ENCODE peak calls at places on chromosomes 6 and 20, in seven cellular contexts. P is mesendoderm, T is NCI-H2171 treated with DMSO at 0.1 percent for 48 hours, R is dorsolateral prefrontal cortex, U is OCI-LY7, K is T follicular helper cell, M is astrocyte of the spinal cord. H is an unnamed sample.

GRCh38 chr6:119669228-119669627 is 319.7 kb upstream of the MAN1A1 start:
- DNase-seq in P (no peak), T (no peak), R (no peak), U (no peak), K (no peak), M (no peak), H (no peak)

GRCh38 chr20:47502271-47502730 is 614 bp downstream of the NCOA3 start:
- DNase-seq in P (peak), T (peak), R (no peak), U (no peak), K (peak), M (peak), H (peak)

GRCh38 chr20:33419140-33419974 is 18.0 kb upstream of the CDK5RAP1 start:
- DNase-seq in P (no peak), T (peak), R (no peak), U (no peak), K (no peak), M (no peak), H (no peak)

GRCh38 chr20:4959582-4959981 is 41.7 kb downstream of the SLC23A2 start:
- DNase-seq in P (no peak), T (no peak), R (no peak), U (no peak), K (no peak), M (no peak), H (no peak)

GRCh38 chr20:14919473-14920157 is 582.2 kb upstream of the FLRT3 start:
- DNase-seq in P (peak), T (peak), R (no peak), U (no peak), K (no peak), M (no peak), H (no peak)

GRCh38 chr6:36544228-36544627 is 3.1 kb downstream of the STK38 start:
- DNase-seq in P (no peak), T (no peak), R (no peak), U (no peak), K (peak), M (no peak), H (peak)

GRCh38 chr20:10654630-10655029 is 19.2 kb downstream of the JAG1 start:
- DNase-seq in P (peak), T (peak), R (no peak), U (no peak), K (no peak), M (no peak), H (no peak)

GRCh38 chr6:50102676-50103075 is 52.9 kb upstream of the DEFB112 start:
- DNase-seq in P (no peak), T (no peak), R (no peak), U (no peak), K (no peak), M (no peak), H (no peak)

GRCh38 chr6:1821188-1822183 is 211.8 kb downstream of the FOXC1 start:
- DNase-seq in P (no peak), T (peak), R (no peak), U (no peak), K (no peak), M (peak), H (no peak)

GRCh38 chr20:990293-990959 is 11.7 kb downstream of the RSPO4 start:
- DNase-seq in P (no peak), T (no peak), R (no peak), U (no peak), K (no peak), M (no peak), H (no peak)

GRCh38 chr20:11047559-11047958 is 373.8 kb upstream of the JAG1 start:
- DNase-seq in P (peak), T (no peak), R (no peak), U (no peak), K (no peak), M (peak), H (no peak)

GRCh38 chr6:126581316-126581715 is 241.4 kb downstream of the CENPW start:
- DNase-seq in P (no peak), T (no peak), R (no peak), U (no peak), K (no peak), M (no peak), H (no peak)

GRCh38 chr6:26216015-26216885 is 129.0 kb downstream of the HFE start:
- DNase-seq in P (peak), T (peak), R (no peak), U (peak), K (peak), M (peak), H (peak)

GRCh38 chr20:3889489-3890409 is 562 bp downstream of the PANK2 start:
- DNase-seq in P (peak), T (peak), R (peak), U (peak), K (no peak), M (no peak), H (peak)

GRCh38 chr20:18380908-18381529 is 85.8 kb downstream of the DZANK1 start:
- DNase-seq in P (peak), T (no peak), R (no peak), U (no peak), K (no peak), M (no peak), H (no peak)

H was measured in effector CD4-positive, alpha-beta T cell.